ENCODE peak calls at places on chromosome 6, in five cellular contexts. T, C, W, U and L are unnamed samples.

GRCh38 chr6:15791401-15792137 is 128.7 kb upstream of the DTNBP1 start:
- DNase-seq in T (no peak), C (no peak), W (no peak), U (no peak), L (no peak)

GRCh38 chr6:93210908-93211307 is 208.5 kb downstream of the EPHA7 start:
- DNase-seq in T (no peak), C (no peak), W (no peak), U (no peak), L (no peak)

GRCh38 chr6:139708342-139709199 is 334.1 kb upstream of the CITED2 start:
- DNase-seq in T (peak; percentile 90), C (no peak), W (no peak), U (peak; percentile 51), L (peak; percentile 98)

GRCh38 chr6:11366183-11366933 is 133.9 kb upstream of the NEDD9 start:
- DNase-seq in T (no peak), C (no peak), W (no peak), U (no peak), L (no peak)

GRCh38 chr6:45212976-45213375 is 115.2 kb upstream of the RUNX2 start:
- DNase-seq in T (no peak), C (no peak), W (no peak), U (peak; percentile 14), L (no peak)

GRCh38 chr6:121666809-121667208 is 231.4 kb downstream of the GJA1 start:
- DNase-seq in T (peak; percentile 88), C (no peak), W (no peak), U (peak; percentile 78), L (peak; percentile 87)

GRCh38 chr6:42012501-42013133 is 37.7 kb upstream of the TAF8 start:
- DNase-seq in T (no peak), C (no peak), W (no peak), U (no peak), L (peak; percentile 42)

GRCh38 chr6:8392569-8392968 is 42.8 kb downstream of the SLC35B3 start:
- DNase-seq in T (no peak), C (no peak), W (no peak), U (peak; percentile 75), L (no peak)

GRCh38 chr6:37339911-37340638 is 13.7 kb upstream of the RNF8 start:
- DNase-seq in T (no peak), C (no peak), W (no peak), U (no peak), L (no peak)

GRCh38 chr6:99521557-99522286 is 6.5 kb upstream of the USP45 start:
- DNase-seq in T (peak; percentile 84), C (no peak), W (no peak), U (no peak), L (peak; percentile 72)

GRCh38 chr6:27890351-27891299 is 21.6 kb downstream of the OR2B2 start:
- DNase-seq in T (peak; percentile 94), C (peak; percentile 55), W (peak; percentile 70), U (no peak), L (peak; percentile 96)

GRCh38 chr6:112939543-112939942 is 592.4 kb downstream of the RFPL4B start:
- DNase-seq in T (peak; percentile 57), C (no peak), W (no peak), U (peak; percentile 6), L (no peak)

GRCh38 chr6:18011287-18011686 is 23.9 kb upstream of the KIF13A start:
- DNase-seq in T (no peak), C (no peak), W (no peak), U (no peak), L (no peak)

GRCh38 chr6:291697-292505 is at the start of gene DUSP22:
- DNase-seq in T (peak; percentile 95), C (peak; percentile 91), W (peak; percentile 87), U (peak; percentile 85), L (peak; percentile 88)

GRCh38 chr6:2209226-2209809 is 36.1 kb downstream of the GMDS start:
- DNase-seq in T (peak; percentile 47), C (no peak), W (no peak), U (peak; percentile 88), L (peak; percentile 25)

GRCh38 chr6:310671-311070 is 18.4 kb downstream of the DUSP22 start:
- DNase-seq in T (no peak), C (no peak), W (no peak), U (no peak), L (no peak)

GRCh38 chr6:135025775-135026174 is 28.8 kb downstream of the HBS1L start:
- DNase-seq in T (no peak), C (no peak), W (no peak), U (no peak), L (no peak)

GRCh38 chr6:26184492-26184891 is 97.3 kb downstream of the HFE start:
- DNase-seq in T (no peak), C (no peak), W (no peak), U (no peak), L (no peak)

GRCh38 chr6:141309295-141309694 is 823.4 kb upstream of the GJE1 start:
- DNase-seq in T (peak; percentile 57), C (no peak), W (no peak), U (peak; percentile 23), L (peak; percentile 9)

GRCh38 chr6:4673861-4674260 is 102.3 kb upstream of the CDYL start:
- DNase-seq in T (no peak), C (no peak), W (no peak), U (no peak), L (no peak)

GRCh38 chr6:11650297-11650696 is 112.7 kb downstream of the TMEM170B start:
- DNase-seq in T (peak; percentile 84), C (peak; percentile 57), W (no peak), U (peak; percentile 57), L (peak; percentile 21)

GRCh38 chr6:152975204-152975915 is 7.5 kb downstream of the FBXO5 start:
- DNase-seq in T (no peak), C (no peak), W (no peak), U (no peak), L (peak; percentile 69)

GRCh38 chr6:152973916-152974315 is 8.9 kb downstream of the FBXO5 start:
- DNase-seq in T (no peak), C (no peak), W (no peak), U (no peak), L (no peak)

DNA sequence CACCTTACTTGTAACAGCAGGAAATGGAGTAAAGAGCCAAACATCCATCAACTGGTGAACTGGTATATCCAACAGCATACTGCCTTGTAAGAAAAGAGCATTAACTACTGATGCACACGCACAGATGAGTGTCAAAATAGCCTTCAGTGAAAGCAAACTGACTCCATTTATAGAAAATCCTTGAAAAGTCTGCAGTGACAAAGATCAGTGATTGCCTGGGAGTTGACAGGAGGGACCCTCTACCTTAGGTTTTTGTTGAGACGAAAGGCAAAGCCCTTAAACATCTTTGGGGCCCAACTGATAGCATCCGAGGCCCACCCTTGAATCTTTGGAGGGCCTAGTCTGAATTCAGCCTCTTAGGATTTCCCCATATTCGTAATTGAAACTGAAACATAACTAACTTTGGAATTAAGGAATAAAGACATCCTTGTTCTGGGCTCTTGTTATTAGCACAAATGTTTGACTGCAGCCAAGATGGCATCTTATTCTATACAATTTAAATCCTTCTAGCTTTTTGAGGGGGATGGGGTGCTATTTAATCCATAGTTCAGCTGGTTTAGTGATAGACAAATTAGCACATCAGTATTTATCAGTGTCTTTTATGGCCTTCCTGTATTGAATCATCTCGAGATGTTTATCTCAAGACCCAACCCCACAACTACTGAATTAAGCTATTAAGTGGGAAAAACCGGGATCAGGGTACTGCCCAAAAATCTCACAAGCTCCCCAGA is 13.0 kb downstream of the FBXO5 start:
- DNase-seq in T (no peak), C (no peak), W (no peak), U (no peak), L (no peak)
- H3K4me3 ChIP-seq in T (no peak overlapping the region), C (no peak overlapping the region), W (no peak overlapping the region), U (no peak overlapping the region), L (no peak overlapping the region)

GRCh38 chr6:150453357-150453756 is 84.5 kb downstream of the IYD start:
- DNase-seq in T (no peak), C (no peak), W (no peak), U (no peak), L (no peak)

GRCh38 chr6:150452642-150453243 is 83.9 kb downstream of the IYD start:
- DNase-seq in T (no peak), C (peak; percentile 77), W (no peak), U (no peak), L (no peak)

GRCh38 chr6:150456466-150456865 is 87.7 kb downstream of the IYD start:
- DNase-seq in T (no peak), C (no peak), W (no peak), U (no peak), L (no peak)

GRCh38 chr6:150451767-150452641 is 83.2 kb downstream of the IYD start:
- DNase-seq in T (no peak), C (no peak), W (no peak), U (no peak), L (no peak)

GRCh38 chr6:150456902-150457643 is 88.3 kb downstream of the IYD start:
- DNase-seq in T (no peak), C (no peak), W (no peak), U (no peak), L (no peak)
- TF ChIP-seq CTCF in T (no peak), C (no peak), W (no peak), U (no peak), L (no peak)

DNA sequence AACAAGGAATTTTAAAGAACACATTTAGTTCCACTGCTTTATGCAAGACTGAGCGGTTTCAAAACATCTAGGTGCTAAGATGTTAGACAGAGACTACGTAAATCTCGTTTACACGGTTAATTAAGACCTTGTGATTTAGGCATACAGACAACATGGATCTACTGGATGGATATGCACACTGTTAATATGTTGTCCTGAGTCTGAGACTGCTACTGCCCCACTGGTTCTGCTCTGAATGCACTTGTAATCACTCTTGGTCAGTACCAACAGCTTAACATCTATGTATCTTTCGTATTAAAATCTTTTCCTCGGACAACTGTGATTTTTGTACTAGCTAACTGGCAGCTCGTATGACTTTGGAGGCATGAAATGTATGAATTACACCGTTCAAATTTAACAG is 3.1 kb downstream of the MAN1A1 start:
- DNase-seq in T (peak; percentile 22), C (no peak), W (no peak), U (no peak), L (peak; percentile 56)
- H3K4me3 ChIP-seq in T (peak overlapping the region; percentile 90), C (peak overlapping the region; percentile 84), W (peak overlapping the region; percentile 90), U (peak overlapping the region; percentile 92), L (peak overlapping the region; percentile 97)

DNA sequence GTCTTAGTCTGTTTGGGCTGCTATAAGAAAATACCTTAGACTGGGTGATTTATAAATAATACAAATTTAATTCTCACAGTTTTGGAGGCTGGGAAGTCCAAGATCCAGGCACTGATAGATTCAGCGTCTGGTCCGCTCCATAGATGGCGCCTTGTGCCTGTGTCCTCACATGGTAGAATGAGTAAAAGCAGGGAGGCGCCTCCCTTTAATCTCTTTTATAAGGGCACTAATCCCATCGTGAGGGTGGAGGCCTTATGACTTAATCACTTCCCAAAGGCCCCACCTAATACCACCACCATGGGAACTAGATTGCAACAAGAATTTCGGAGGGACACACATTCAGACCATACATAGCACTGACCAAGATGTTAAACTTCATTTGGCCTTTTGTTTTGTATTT is 91.2 kb upstream of the TMEM181 start:
- DNase-seq in T (peak; percentile 36), C (no peak), W (no peak), U (peak; percentile 12), L (peak; percentile 61)
- TF ChIP-seq CTCF in T (no peak), C (no peak), W (peak; percentile 7), U (peak; percentile 26), L (no peak)

DNA sequence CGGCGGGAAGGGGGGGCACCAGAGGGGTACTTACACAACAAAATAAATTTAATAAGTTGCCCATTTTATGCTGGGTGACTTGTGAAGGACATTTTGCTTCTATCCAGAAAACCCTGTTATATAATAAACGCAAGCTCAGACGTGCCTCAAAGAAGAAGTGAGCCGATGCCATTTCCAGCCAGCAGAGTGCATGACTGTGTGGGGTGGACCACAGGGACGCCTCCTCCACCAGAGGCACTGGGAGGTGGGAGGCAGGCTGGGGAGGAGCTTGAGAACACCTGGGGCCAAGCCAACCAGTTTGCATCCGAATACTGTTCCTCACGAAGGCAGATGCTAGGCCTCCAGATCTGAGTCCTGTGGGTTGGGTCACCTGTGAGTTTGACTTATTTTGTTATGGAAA is 363.9 kb downstream of the RNGTT start:
- DNase-seq in T (no peak), C (no peak), W (no peak), U (no peak), L (no peak)
- H3K4me3 ChIP-seq in T (no peak overlapping the region), C (no peak overlapping the region), W (no peak overlapping the region), U (no peak overlapping the region), L (no peak overlapping the region)